ENCODE peak calls at places on chromosome 6, in five cellular contexts. X, L, V, C and Q are unnamed samples.

GRCh38 chr6:143941852-143942627 is 66.0 kb downstream of the PLAGL1 start:
- DNase-seq in C (peak; percentile 77), V (no peak), X (no peak), L (no peak), Q (peak; percentile 61)

GRCh38 chr6:43963203-43963602 is 164.0 kb downstream of the MRPL14 start:
- DNase-seq in V (no peak), X (no peak), L (no peak), C (no peak), Q (peak; percentile 16)

GRCh38 chr6:87444362-87444761 is 28.4 kb upstream of the SLC35A1 start:
- DNase-seq in C (no peak), L (no peak), X (no peak), V (no peak), Q (no peak)

GRCh38 chr6:2029952-2030351 is 215.5 kb downstream of the GMDS start:
- DNase-seq in X (no peak), C (no peak), L (no peak), V (no peak), Q (no peak)

GRCh38 chr6:117397536-117398227 is 28.1 kb downstream of the ROS1 start:
- DNase-seq in V (no peak), L (no peak), C (peak; percentile 11), X (no peak), Q (no peak)

GRCh38 chr6:104959453-104959858 is 2.5 kb downstream of the LIN28B start:
- DNase-seq in X (no peak), C (no peak), L (no peak), V (no peak), Q (no peak)

GRCh38 chr6:122461885-122462284 is 9.7 kb downstream of the SERINC1 start:
- DNase-seq in L (no peak), C (no peak), X (no peak), V (no peak), Q (no peak)

GRCh38 chr6:90393232-90393884 is 96.7 kb upstream of the BACH2 start:
- DNase-seq in V (peak; percentile 41), C (peak; percentile 84), L (peak; percentile 47), X (peak; percentile 13), Q (peak; percentile 46)

GRCh38 chr6:36857325-36857724 is 17.3 kb downstream of the PPIL1 start:
- DNase-seq in V (no peak), X (no peak), C (no peak), L (no peak), Q (no peak)

GRCh38 chr6:14337157-14337556 is 219.6 kb downstream of the CD83 start:
- DNase-seq in C (peak; percentile 24), X (no peak), V (no peak), L (no peak), Q (no peak)

GRCh38 chr6:110295451-110296145 is 62.6 kb downstream of the METTL24 start:
- DNase-seq in L (no peak), X (no peak), V (no peak), C (no peak), Q (no peak)

GRCh38 chr6:157455028-157455714 is 74.2 kb downstream of the ZDHHC14 start:
- DNase-seq in C (no peak), V (no peak), X (no peak), L (no peak), Q (no peak)

GRCh38 chr6:41257369-41258195 is 28.9 kb downstream of the TREM1 start:
- DNase-seq in C (peak; percentile 90), V (peak; percentile 4), L (no peak), X (no peak), Q (no peak)

GRCh38 chr6:161598896-161599295 is 325.0 kb upstream of the AGPAT4 start:
- DNase-seq in V (no peak), X (no peak), C (no peak), L (no peak), Q (no peak)

GRCh38 chr6:156028310-156029131 is 572.9 kb upstream of the NOX3 start:
- DNase-seq in X (no peak), V (peak; percentile 71), C (no peak), L (no peak), Q (no peak)

GRCh38 chr6:39339557-39340555 is 17.4 kb upstream of the KCNK16 start:
- DNase-seq in X (no peak), L (no peak), C (no peak), V (peak; percentile 83), Q (no peak)

GRCh38 chr6:20038385-20038784 is 173.9 kb downstream of the MBOAT1 start:
- DNase-seq in C (no peak), X (no peak), L (no peak), V (no peak), Q (no peak)

GRCh38 chr6:3455121-3455489 is 1.7 kb downstream of the SLC22A23 start:
- DNase-seq in L (no peak), X (peak; percentile 44), C (no peak), V (no peak), Q (peak; percentile 12)